ENCODE peak calls at places on chromosomes 13 and 19, in ten cellular contexts. S is T-cell; W is A549; H is amniotic epithelial cell; K is non-pigmented ciliary epithelial cell; X is tibial nerve; Y is HCEC 1CT; Q is T-helper 22 cell; M is IMR-90; J is activated T-helper 9 cell treated with anti-CD3 and anti-CD28 coated beads, Interleukin-2, amount 50 U/mL, for 16 hours. R is an unnamed sample.

GRCh38 chr13:30829145-30829544 is 76.9 kb upstream of the MEDAG start:
- DNase-seq in S (no peak), W (peak), H (peak), K (peak), X (no peak), Y (peak), Q (no peak), M (peak), J (no peak), R (no peak)

GRCh38 chr13:83613524-83613923 is 268.8 kb downstream of the SLITRK1 start:
- DNase-seq in S (no peak), W (no peak), H (no peak), K (no peak), X (no peak), Y (no peak), Q (no peak), M (no peak), J (no peak), R (no peak)

GRCh38 chr19:18580311-18580710 is 8.3 kb upstream of the REX1BD start:
- DNase-seq in S (no peak), W (no peak), H (no peak), K (no peak), X (no peak), Y (no peak), Q (no peak), M (no peak), J (no peak), R (no peak)

GRCh38 chr13:53137777-53138176 is 109.2 kb downstream of the OLFM4 start:
- DNase-seq in S (no peak), W (peak), H (peak), K (no peak), X (peak), Y (no peak), Q (no peak), M (peak), J (no peak), R (no peak)

GRCh38 chr19:7883105-7883504 is 5.2 kb upstream of the LRRC8E start:
- DNase-seq in S (no peak), W (no peak), H (no peak), K (no peak), X (no peak), Y (peak), Q (no peak), M (no peak), J (no peak), R (no peak)

GRCh38 chr19:5696196-5697021 is 6.3 kb downstream of the RPL36 start:
- DNase-seq in S (no peak), W (no peak), H (no peak), K (no peak), X (no peak), Y (no peak), Q (no peak), M (no peak), J (no peak), R (no peak)

GRCh38 chr13:61162636-61163035 is 253.0 kb downstream of the PCDH20 start:
- DNase-seq in S (no peak), W (no peak), H (no peak), K (no peak), X (no peak), Y (no peak), Q (no peak), M (no peak), J (no peak), R (no peak)

GRCh38 chr19:38989066-38989605 is 13.6 kb upstream of the FBXO17 start:
- DNase-seq in S (no peak), W (peak), H (no peak), K (no peak), X (no peak), Y (no peak), Q (no peak), M (no peak), J (no peak), R (peak)

GRCh38 chr13:86563308-86563707 is 764.1 kb upstream of the SLITRK6 start:
- DNase-seq in S (no peak), W (no peak), H (peak), K (peak), X (no peak), Y (peak), Q (no peak), M (peak), J (no peak), R (no peak)

GRCh38 chr19:19009951-19010350 is 23.4 kb downstream of the SUGP2 start:
- DNase-seq in S (no peak), W (no peak), H (no peak), K (no peak), X (no peak), Y (no peak), Q (no peak), M (no peak), J (no peak), R (no peak)

GRCh38 chr19:4951671-4952070 is 17.2 kb upstream of the KDM4B start:
- DNase-seq in S (no peak), W (no peak), H (no peak), K (no peak), X (no peak), Y (no peak), Q (no peak), M (no peak), J (no peak), R (no peak)

GRCh38 chr13:112968380-112968909 is 569 bp upstream of the MCF2L start:
- DNase-seq in S (peak), W (no peak), H (no peak), K (no peak), X (no peak), Y (no peak), Q (peak), M (no peak), J (peak), R (no peak)

R was measured in mesothelial cell of epicardium.